ENCODE peak calls at places on chromosomes 2 and 18, in eight cellular contexts. N is A549, O is IMR-90, Y is esophagus squamous epithelium, G is right lobe of liver, V is K562, X is spleen, Q is breast epithelium. E is an unnamed sample.

GRCh38 chr18:45562567-45563479 is 52.5 kb upstream of the SLC14A2 start:
- DNase-seq in N (no peak), O (no peak), Y (no peak), G (no peak), V (no peak), X (no peak), Q (no peak), E (peak)

GRCh38 chr18:30562231-30562630 is 480.3 kb downstream of the DSC3 start:
- DNase-seq in N (no peak), O (no peak), Y (no peak), G (no peak), V (no peak), X (no peak), Q (no peak), E (no peak)

GRCh38 chr2:18986046-18986445 is 372.4 kb downstream of the OSR1 start:
- DNase-seq in N (no peak), O (no peak), Y (no peak), G (no peak), V (no peak), X (no peak), Q (no peak), E (no peak)

GRCh38 chr2:236052206-236052605 is 116.0 kb downstream of the GBX2 start:
- DNase-seq in N (no peak), O (no peak), Y (no peak), G (no peak), V (no peak), X (no peak), Q (no peak), E (no peak)

GRCh38 chr2:176479961-176480360 is 210.7 kb downstream of the MTX2 start:
- DNase-seq in N (no peak), O (no peak), Y (no peak), G (no peak), V (no peak), X (no peak), Q (no peak), E (no peak)

GRCh38 chr2:162475661-162476060 is 131.7 kb downstream of the GCA start:
- DNase-seq in N (no peak), O (no peak), Y (no peak), G (no peak), V (no peak), X (no peak), Q (no peak), E (no peak)

GRCh38 chr2:205494856-205495255 is 187.4 kb upstream of the NRP2 start:
- DNase-seq in N (no peak), O (peak), Y (no peak), G (no peak), V (no peak), X (no peak), Q (no peak), E (no peak)

GRCh38 chr2:223050900-223051299 is 1.1 kb upstream of the KCNE4 start:
- DNase-seq in N (no peak), O (peak), Y (no peak), G (no peak), V (no peak), X (no peak), Q (no peak), E (peak)

GRCh38 chr2:212686285-212686895 is 147.8 kb upstream of the ERBB4 start:
- DNase-seq in N (peak), O (peak), Y (no peak), G (peak), V (peak), X (no peak), Q (peak), E (peak)

GRCh38 chr2:150479075-150479915 is 8.2 kb downstream of the RND3 start:
- DNase-seq in N (no peak), O (peak), Y (no peak), G (no peak), V (no peak), X (no peak), Q (no peak), E (no peak)

GRCh38 chr2:210546424-210547223 is 9.8 kb upstream of the CPS1 start:
- DNase-seq in N (no peak), O (no peak), Y (no peak), G (peak), V (no peak), X (no peak), Q (no peak), E (no peak)

GRCh38 chr2:239164281-239164871 is 236.4 kb downstream of the HDAC4 start:
- DNase-seq in N (no peak), O (no peak), Y (no peak), G (peak), V (no peak), X (peak), Q (peak), E (no peak)

GRCh38 chr2:8837795-8838140 is 355 bp upstream of the KIDINS220 start:
- DNase-seq in N (no peak), O (no peak), Y (no peak), G (no peak), V (no peak), X (no peak), Q (no peak), E (no peak)

GRCh38 chr2:196170681-196171247 is 614 bp downstream of the STK17B start:
- DNase-seq in N (no peak), O (peak), Y (no peak), G (no peak), V (peak), X (peak), Q (peak), E (peak)
- H3K27ac ChIP-seq in N (peak), O (peak), Y (peak), G (peak), V (peak), X (peak), Q (peak), E (peak)

GRCh38 chr2:216081487-216082387 is at the start of the genes PECR and TMEM169:
- DNase-seq in N (peak), O (peak), Y (peak), G (peak), V (peak), X (peak), Q (peak), E (peak)
- TF ChIP-seq POLR2A in N (peak), O (no peak), Y (peak), G (peak), V (peak), X (no peak), Q (no peak), E (no peak)

GRCh38 chr2:60565472-60565871 is 12.0 kb upstream of the BCL11A start:
- DNase-seq in N (no peak), O (peak), Y (no peak), G (no peak), V (peak), X (no peak), Q (no peak), E (no peak)
- TF ChIP-seq CTCF in N (peak), O (peak), Y (peak), G (no peak), V (peak), X (peak), Q (no peak), E (no peak)

DNA sequence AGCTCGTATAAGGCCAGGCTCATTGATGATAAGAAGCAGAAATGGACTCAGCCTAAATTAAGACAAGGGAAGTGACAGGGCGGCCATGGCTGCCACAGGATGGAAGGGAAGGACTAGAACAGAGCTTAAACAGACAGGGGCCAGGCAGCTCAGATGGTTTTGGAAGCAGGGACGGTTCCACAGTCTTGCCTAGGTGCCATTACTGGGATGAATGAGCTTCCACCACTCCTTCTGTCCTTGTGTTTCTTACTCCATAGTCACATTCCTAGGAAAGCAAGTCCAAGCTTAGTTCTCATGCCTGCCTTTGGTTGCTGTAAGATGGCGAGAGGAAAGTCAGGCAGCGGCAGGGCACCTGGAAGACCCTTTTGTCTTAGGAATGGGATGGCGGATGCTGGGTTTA is 11.9 kb downstream of the GNLY start:
- DNase-seq in N (no peak), O (no peak), Y (no peak), G (no peak), V (no peak), X (no peak), Q (no peak), E (no peak)
- H3K27ac ChIP-seq in N (peak), O (no peak), Y (peak), G (peak), V (no peak), X (no peak), Q (peak), E (peak)

GRCh38 chr2:102302458-102302857 is 8.9 kb upstream of the IL1RL1 start:
- DNase-seq in N (no peak), O (no peak), Y (no peak), G (no peak), V (no peak), X (no peak), Q (no peak), E (no peak)
- TF ChIP-seq POLR2A in N (no peak), O (no peak), Y (no peak), G (no peak), V (no peak), X (no peak), Q (no peak), E (no peak)

GRCh38 chr2:47072018-47072691 is 83.0 kb downstream of the STPG4 start:
- DNase-seq in N (no peak), O (peak), Y (no peak), G (peak), V (no peak), X (peak), Q (no peak), E (peak)
- TF ChIP-seq CTCF in N (no peak), O (no peak), Y (no peak), G (no peak), V (no peak), X (peak), Q (peak), E (no peak)

DNA sequence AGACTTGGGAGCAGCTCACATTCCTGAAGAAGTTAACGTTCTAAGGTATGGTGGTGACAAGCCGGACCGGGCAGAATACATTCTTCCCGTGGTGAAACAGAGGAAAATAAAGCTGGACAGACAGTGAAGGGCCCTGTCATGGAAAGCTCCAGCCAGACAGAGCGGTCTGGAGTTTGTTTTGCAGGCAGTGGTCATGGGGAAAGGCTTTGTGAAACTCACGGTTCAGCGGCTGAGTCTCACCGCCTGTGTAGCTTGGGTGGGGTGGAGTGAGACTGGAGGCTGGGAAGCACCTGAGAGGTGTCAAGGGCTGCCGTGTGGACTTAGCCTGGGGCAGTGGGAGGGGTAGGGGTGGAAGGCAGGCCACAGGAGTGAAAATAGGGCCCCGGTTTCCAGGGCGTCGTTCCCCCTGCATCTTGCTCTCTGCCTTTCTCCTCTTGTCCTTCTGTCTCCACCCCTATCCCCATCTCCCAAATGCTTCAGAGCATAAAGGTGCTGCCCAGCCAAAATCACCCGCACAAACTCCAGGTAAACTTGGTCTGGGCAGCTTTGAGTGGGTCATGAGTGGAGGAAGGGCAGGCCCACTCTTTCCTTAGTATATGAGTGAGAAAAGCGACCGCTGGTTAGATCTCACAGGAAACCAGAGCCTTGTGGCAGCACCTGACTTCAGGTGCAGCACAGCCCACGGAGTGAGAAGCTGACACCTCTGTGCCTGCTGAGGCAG is 11.4 kb upstream of the SLC20A1 start:
- DNase-seq in N (no peak), O (no peak), Y (no peak), G (no peak), V (no peak), X (no peak), Q (no peak), E (no peak)
- H3K27ac ChIP-seq in N (no peak), O (no peak), Y (no peak), G (no peak), V (no peak), X (no peak), Q (no peak), E (no peak)

E was measured in testis.